ENCODE peak calls at places on chromosomes 7 and 10, in seven cellular contexts. One of them, this sample, is unnamed.

GRCh38 chr7:86932038-86932512 is 127.4 kb downstream of the ELAPOR2 start:
- DNase-seq in AG09309: peak
- DNase-seq in NAMALWA: no peak
- DNase-seq in hypothalamus: no peak
- DNase-seq in stimulated activated CD8-positive, alpha-beta memory T cell treated with anti-CD3 and anti-CD28 coated beads, Interleukin-15, amount 100 ng/mL, for 48 hours: no peak
- DNase-seq in T-helper 1 cell: no peak
- DNase-seq in psoas muscle: no peak
- DNase-seq in this sample: peak

GRCh38 chr7:158239290-158239981 is 348.2 kb downstream of the PTPRN2 start:
- DNase-seq in hypothalamus: no peak
- DNase-seq in NAMALWA: no peak
- DNase-seq in stimulated activated CD8-positive, alpha-beta memory T cell treated with anti-CD3 and anti-CD28 coated beads, Interleukin-15, amount 100 ng/mL, for 48 hours: no peak
- DNase-seq in T-helper 1 cell: no peak
- DNase-seq in AG09309: no peak
- DNase-seq in psoas muscle: no peak
- DNase-seq in this sample: no peak

GRCh38 chr7:94315011-94315410 is 79.7 kb upstream of the COL1A2 start:
- DNase-seq in hypothalamus: no peak
- DNase-seq in AG09309: no peak
- DNase-seq in T-helper 1 cell: no peak
- DNase-seq in stimulated activated CD8-positive, alpha-beta memory T cell treated with anti-CD3 and anti-CD28 coated beads, Interleukin-15, amount 100 ng/mL, for 48 hours: no peak
- DNase-seq in psoas muscle: no peak
- DNase-seq in NAMALWA: no peak
- DNase-seq in this sample: no peak

GRCh38 chr7:127702938-127703337 is 50.9 kb downstream of the SND1 start:
- DNase-seq in T-helper 1 cell: no peak
- DNase-seq in psoas muscle: no peak
- DNase-seq in stimulated activated CD8-positive, alpha-beta memory T cell treated with anti-CD3 and anti-CD28 coated beads, Interleukin-15, amount 100 ng/mL, for 48 hours: no peak
- DNase-seq in hypothalamus: no peak
- DNase-seq in NAMALWA: no peak
- DNase-seq in AG09309: peak
- DNase-seq in this sample: no peak

GRCh38 chr7:105719395-105719794 is 138.1 kb upstream of the EFCAB10 start:
- DNase-seq in NAMALWA: no peak
- DNase-seq in AG09309: no peak
- DNase-seq in psoas muscle: no peak
- DNase-seq in stimulated activated CD8-positive, alpha-beta memory T cell treated with anti-CD3 and anti-CD28 coated beads, Interleukin-15, amount 100 ng/mL, for 48 hours: no peak
- DNase-seq in hypothalamus: no peak
- DNase-seq in T-helper 1 cell: no peak
- DNase-seq in this sample: no peak

GRCh38 chr7:71548746-71549145 is 416.8 kb downstream of the GALNT17 start:
- DNase-seq in hypothalamus: no peak
- DNase-seq in psoas muscle: no peak
- DNase-seq in stimulated activated CD8-positive, alpha-beta memory T cell treated with anti-CD3 and anti-CD28 coated beads, Interleukin-15, amount 100 ng/mL, for 48 hours: no peak
- DNase-seq in T-helper 1 cell: no peak
- DNase-seq in NAMALWA: no peak
- DNase-seq in AG09309: no peak
- DNase-seq in this sample: no peak

GRCh38 chr7:80347173-80347572 is 164.7 kb downstream of the GNAT3 start:
- DNase-seq in stimulated activated CD8-positive, alpha-beta memory T cell treated with anti-CD3 and anti-CD28 coated beads, Interleukin-15, amount 100 ng/mL, for 48 hours: no peak
- DNase-seq in psoas muscle: no peak
- DNase-seq in hypothalamus: no peak
- DNase-seq in NAMALWA: no peak
- DNase-seq in AG09309: no peak
- DNase-seq in T-helper 1 cell: no peak
- DNase-seq in this sample: no peak

GRCh38 chr10:52751337-52751736 is 21.2 kb downstream of the MBL2 start:
- DNase-seq in hypothalamus: no peak
- DNase-seq in AG09309: no peak
- DNase-seq in psoas muscle: no peak
- DNase-seq in T-helper 1 cell: no peak
- DNase-seq in stimulated activated CD8-positive, alpha-beta memory T cell treated with anti-CD3 and anti-CD28 coated beads, Interleukin-15, amount 100 ng/mL, for 48 hours: no peak
- DNase-seq in NAMALWA: no peak
- DNase-seq in this sample: no peak

GRCh38 chr10:130191380-130191779 is 55.2 kb downstream of the GLRX3 start:
- DNase-seq in AG09309: no peak
- DNase-seq in hypothalamus: no peak
- DNase-seq in NAMALWA: no peak
- DNase-seq in psoas muscle: no peak
- DNase-seq in T-helper 1 cell: no peak
- DNase-seq in stimulated activated CD8-positive, alpha-beta memory T cell treated with anti-CD3 and anti-CD28 coated beads, Interleukin-15, amount 100 ng/mL, for 48 hours: no peak
- DNase-seq in this sample: no peak

GRCh38 chr10:78868048-78868447 is 200.7 kb upstream of the ZMIZ1 start:
- DNase-seq in hypothalamus: no peak
- DNase-seq in NAMALWA: no peak
- DNase-seq in psoas muscle: no peak
- DNase-seq in AG09309: no peak
- DNase-seq in stimulated activated CD8-positive, alpha-beta memory T cell treated with anti-CD3 and anti-CD28 coated beads, Interleukin-15, amount 100 ng/mL, for 48 hours: no peak
- DNase-seq in T-helper 1 cell: no peak
- DNase-seq in this sample: no peak

GRCh38 chr10:123991622-123992570 is 100.3 kb upstream of the CPXM2 start:
- DNase-seq in T-helper 1 cell: no peak
- DNase-seq in AG09309: no peak
- DNase-seq in NAMALWA: no peak
- DNase-seq in stimulated activated CD8-positive, alpha-beta memory T cell treated with anti-CD3 and anti-CD28 coated beads, Interleukin-15, amount 100 ng/mL, for 48 hours: no peak
- DNase-seq in hypothalamus: no peak
- DNase-seq in psoas muscle: no peak
- DNase-seq in this sample: no peak

GRCh38 chr10:88064608-88065383 is 201.4 kb downstream of the PTEN start:
- DNase-seq in AG09309: peak
- DNase-seq in stimulated activated CD8-positive, alpha-beta memory T cell treated with anti-CD3 and anti-CD28 coated beads, Interleukin-15, amount 100 ng/mL, for 48 hours: peak
- DNase-seq in psoas muscle: peak
- DNase-seq in hypothalamus: no peak
- DNase-seq in T-helper 1 cell: no peak
- DNase-seq in NAMALWA: no peak
- DNase-seq in this sample: peak

GRCh38 chr7:28617308-28617707 is 205.0 kb downstream of the CREB5 start:
- DNase-seq in T-helper 1 cell: no peak
- DNase-seq in AG09309: no peak
- DNase-seq in NAMALWA: no peak
- DNase-seq in stimulated activated CD8-positive, alpha-beta memory T cell treated with anti-CD3 and anti-CD28 coated beads, Interleukin-15, amount 100 ng/mL, for 48 hours: no peak
- DNase-seq in psoas muscle: no peak
- DNase-seq in hypothalamus: no peak
- DNase-seq in this sample: no peak

GRCh38 chr7:154423219-154423618 is 371.0 kb downstream of the DPP6 start:
- DNase-seq in stimulated activated CD8-positive, alpha-beta memory T cell treated with anti-CD3 and anti-CD28 coated beads, Interleukin-15, amount 100 ng/mL, for 48 hours: no peak
- DNase-seq in AG09309: no peak
- DNase-seq in T-helper 1 cell: no peak
- DNase-seq in NAMALWA: no peak
- DNase-seq in hypothalamus: peak
- DNase-seq in psoas muscle: peak
- DNase-seq in this sample: no peak

GRCh38 chr10:62681211-62681940 is 123.1 kb upstream of the ADO start:
- DNase-seq in T-helper 1 cell: peak
- DNase-seq in AG09309: no peak
- DNase-seq in psoas muscle: no peak
- DNase-seq in hypothalamus: no peak
- DNase-seq in stimulated activated CD8-positive, alpha-beta memory T cell treated with anti-CD3 and anti-CD28 coated beads, Interleukin-15, amount 100 ng/mL, for 48 hours: peak
- DNase-seq in NAMALWA: peak
- DNase-seq in this sample: peak

GRCh38 chr10:91597397-91597881 is 35.4 kb downstream of the PPP1R3C start:
- DNase-seq in T-helper 1 cell: no peak
- DNase-seq in psoas muscle: no peak
- DNase-seq in AG09309: no peak
- DNase-seq in stimulated activated CD8-positive, alpha-beta memory T cell treated with anti-CD3 and anti-CD28 coated beads, Interleukin-15, amount 100 ng/mL, for 48 hours: no peak
- DNase-seq in hypothalamus: no peak
- DNase-seq in NAMALWA: no peak
- DNase-seq in this sample: no peak

GRCh38 chr10:282294-283139 is 147.3 kb downstream of the ZMYND11 start:
- DNase-seq in stimulated activated CD8-positive, alpha-beta memory T cell treated with anti-CD3 and anti-CD28 coated beads, Interleukin-15, amount 100 ng/mL, for 48 hours: no peak
- DNase-seq in NAMALWA: no peak
- DNase-seq in hypothalamus: no peak
- DNase-seq in psoas muscle: no peak
- DNase-seq in AG09309: no peak
- DNase-seq in T-helper 1 cell: no peak
- DNase-seq in this sample: peak

GRCh38 chr10:114100848-114101741 is 57.4 kb downstream of the ADRB1 start:
- DNase-seq in hypothalamus: no peak
- DNase-seq in AG09309: no peak
- DNase-seq in psoas muscle: peak
- DNase-seq in T-helper 1 cell: no peak
- DNase-seq in NAMALWA: no peak
- DNase-seq in stimulated activated CD8-positive, alpha-beta memory T cell treated with anti-CD3 and anti-CD28 coated beads, Interleukin-15, amount 100 ng/mL, for 48 hours: no peak
- DNase-seq in this sample: peak

GRCh38 chr7:46213154-46213537 is 292.1 kb upstream of the IGFBP3 start:
- DNase-seq in psoas muscle: no peak
- DNase-seq in hypothalamus: no peak
- DNase-seq in T-helper 1 cell: no peak
- DNase-seq in NAMALWA: no peak
- DNase-seq in AG09309: no peak
- DNase-seq in stimulated activated CD8-positive, alpha-beta memory T cell treated with anti-CD3 and anti-CD28 coated beads, Interleukin-15, amount 100 ng/mL, for 48 hours: no peak
- DNase-seq in this sample: no peak

GRCh38 chr7:22109761-22110160 is 164.1 kb upstream of the CDCA7L start:
- DNase-seq in psoas muscle: no peak
- DNase-seq in T-helper 1 cell: no peak
- DNase-seq in stimulated activated CD8-positive, alpha-beta memory T cell treated with anti-CD3 and anti-CD28 coated beads, Interleukin-15, amount 100 ng/mL, for 48 hours: no peak
- DNase-seq in NAMALWA: peak
- DNase-seq in hypothalamus: peak
- DNase-seq in AG09309: no peak
- DNase-seq in this sample: peak

GRCh38 chr10:55160904-55161303 is 359.9 kb upstream of the PCDH15 start:
- DNase-seq in NAMALWA: no peak
- DNase-seq in stimulated activated CD8-positive, alpha-beta memory T cell treated with anti-CD3 and anti-CD28 coated beads, Interleukin-15, amount 100 ng/mL, for 48 hours: no peak
- DNase-seq in hypothalamus: no peak
- DNase-seq in AG09309: no peak
- DNase-seq in T-helper 1 cell: no peak
- DNase-seq in psoas muscle: no peak
- DNase-seq in this sample: no peak

GRCh38 chr7:1367501-1367900 is 91.8 kb downstream of the MICALL2 start:
- DNase-seq in hypothalamus: no peak
- DNase-seq in T-helper 1 cell: no peak
- DNase-seq in stimulated activated CD8-positive, alpha-beta memory T cell treated with anti-CD3 and anti-CD28 coated beads, Interleukin-15, amount 100 ng/mL, for 48 hours: no peak
- DNase-seq in psoas muscle: no peak
- DNase-seq in AG09309: no peak
- DNase-seq in NAMALWA: no peak
- DNase-seq in this sample: no peak

GRCh38 chr7:125336326-125336725 is 406.7 kb upstream of the POT1 start:
- DNase-seq in AG09309: no peak
- DNase-seq in stimulated activated CD8-positive, alpha-beta memory T cell treated with anti-CD3 and anti-CD28 coated beads, Interleukin-15, amount 100 ng/mL, for 48 hours: no peak
- DNase-seq in NAMALWA: no peak
- DNase-seq in T-helper 1 cell: no peak
- DNase-seq in psoas muscle: no peak
- DNase-seq in hypothalamus: no peak
- DNase-seq in this sample: no peak

GRCh38 chr7:3032256-3032655 is 11.4 kb downstream of the CARD11 start:
- DNase-seq in AG09309: no peak
- DNase-seq in NAMALWA: no peak
- DNase-seq in stimulated activated CD8-positive, alpha-beta memory T cell treated with anti-CD3 and anti-CD28 coated beads, Interleukin-15, amount 100 ng/mL, for 48 hours: no peak
- DNase-seq in T-helper 1 cell: no peak
- DNase-seq in hypothalamus: no peak
- DNase-seq in psoas muscle: no peak
- DNase-seq in this sample: no peak

GRCh38 chr7:82410461-82410860 is 33.1 kb downstream of the CACNA2D1 start:
- DNase-seq in T-helper 1 cell: no peak
- DNase-seq in psoas muscle: peak
- DNase-seq in hypothalamus: no peak
- DNase-seq in NAMALWA: no peak
- DNase-seq in stimulated activated CD8-positive, alpha-beta memory T cell treated with anti-CD3 and anti-CD28 coated beads, Interleukin-15, amount 100 ng/mL, for 48 hours: no peak
- DNase-seq in AG09309: no peak
- DNase-seq in this sample: no peak

GRCh38 chr10:107986571-107986970 is 822.1 kb upstream of the SORCS1 start:
- DNase-seq in hypothalamus: no peak
- DNase-seq in NAMALWA: no peak
- DNase-seq in AG09309: peak
- DNase-seq in psoas muscle: no peak
- DNase-seq in stimulated activated CD8-positive, alpha-beta memory T cell treated with anti-CD3 and anti-CD28 coated beads, Interleukin-15, amount 100 ng/mL, for 48 hours: no peak
- DNase-seq in T-helper 1 cell: no peak
- DNase-seq in this sample: no peak

GRCh38 chr7:22400150-22400814 is 43.3 kb upstream of the RAPGEF5 start:
- DNase-seq in NAMALWA: no peak
- DNase-seq in psoas muscle: no peak
- DNase-seq in stimulated activated CD8-positive, alpha-beta memory T cell treated with anti-CD3 and anti-CD28 coated beads, Interleukin-15, amount 100 ng/mL, for 48 hours: no peak
- DNase-seq in AG09309: no peak
- DNase-seq in T-helper 1 cell: no peak
- DNase-seq in hypothalamus: no peak
- DNase-seq in this sample: no peak

GRCh38 chr10:111087968-111088505 is 11.2 kb downstream of the ADRA2A start:
- DNase-seq in T-helper 1 cell: no peak
- DNase-seq in NAMALWA: no peak
- DNase-seq in hypothalamus: no peak
- DNase-seq in stimulated activated CD8-positive, alpha-beta memory T cell treated with anti-CD3 and anti-CD28 coated beads, Interleukin-15, amount 100 ng/mL, for 48 hours: no peak
- DNase-seq in psoas muscle: no peak
- DNase-seq in AG09309: no peak
- DNase-seq in this sample: no peak

GRCh38 chr10:84845628-84846261 is 517.4 kb downstream of the CCSER2 start:
- DNase-seq in hypothalamus: no peak
- DNase-seq in NAMALWA: peak
- DNase-seq in stimulated activated CD8-positive, alpha-beta memory T cell treated with anti-CD3 and anti-CD28 coated beads, Interleukin-15, amount 100 ng/mL, for 48 hours: no peak
- DNase-seq in AG09309: no peak
- DNase-seq in T-helper 1 cell: no peak
- DNase-seq in psoas muscle: no peak
- DNase-seq in this sample: peak

GRCh38 chr7:44293561-44294324 is 31.7 kb downstream of the CAMK2B start:
- DNase-seq in hypothalamus: no peak
- DNase-seq in stimulated activated CD8-positive, alpha-beta memory T cell treated with anti-CD3 and anti-CD28 coated beads, Interleukin-15, amount 100 ng/mL, for 48 hours: no peak
- DNase-seq in AG09309: no peak
- DNase-seq in psoas muscle: no peak
- DNase-seq in NAMALWA: no peak
- DNase-seq in T-helper 1 cell: no peak
- DNase-seq in this sample: peak